ENCODE peak calls at places on chromosomes 16 and 17, in seven cellular contexts. One of them, this sample, is unnamed.

GRCh38 chr16:65869261-65869660 is 497.2 kb upstream of the CDH5 start:
- DNase-seq in transverse colon: no peak
- DNase-seq in SK-N-SH: no peak
- DNase-seq in cardiac fibroblast: no peak
- DNase-seq in esophagus squamous epithelium: no peak
- DNase-seq in effector memory CD4-positive, alpha-beta T cell: no peak
- DNase-seq in GM12865: no peak
- DNase-seq in this sample: no peak

GRCh38 chr16:53931946-53932345 is 228.0 kb downstream of the FTO start:
- DNase-seq in transverse colon: no peak
- DNase-seq in SK-N-SH: no peak
- DNase-seq in cardiac fibroblast: no peak
- DNase-seq in esophagus squamous epithelium: no peak
- DNase-seq in effector memory CD4-positive, alpha-beta T cell: no peak
- DNase-seq in GM12865: no peak
- DNase-seq in this sample: no peak

GRCh38 chr16:7998789-7999453 is 591.4 kb downstream of the TMEM114 start:
- DNase-seq in transverse colon: no peak
- DNase-seq in SK-N-SH: no peak
- DNase-seq in cardiac fibroblast: no peak
- DNase-seq in esophagus squamous epithelium: no peak
- DNase-seq in effector memory CD4-positive, alpha-beta T cell: no peak
- DNase-seq in GM12865: no peak
- DNase-seq in this sample: no peak

GRCh38 chr17:10295728-10296343 is 77.0 kb downstream of the MYH13 start:
- DNase-seq in transverse colon: peak
- DNase-seq in SK-N-SH: peak
- DNase-seq in cardiac fibroblast: peak
- DNase-seq in esophagus squamous epithelium: no peak
- DNase-seq in effector memory CD4-positive, alpha-beta T cell: no peak
- DNase-seq in GM12865: peak
- DNase-seq in this sample: no peak

GRCh38 chr16:85462405-85463227 is 150.5 kb upstream of the GSE1 start:
- DNase-seq in transverse colon: no peak
- DNase-seq in SK-N-SH: peak
- DNase-seq in cardiac fibroblast: no peak
- DNase-seq in esophagus squamous epithelium: no peak
- DNase-seq in effector memory CD4-positive, alpha-beta T cell: no peak
- DNase-seq in GM12865: no peak
- DNase-seq in this sample: no peak

GRCh38 chr17:10993126-10993525 is 155.2 kb upstream of the PIRT start:
- DNase-seq in transverse colon: no peak
- DNase-seq in SK-N-SH: no peak
- DNase-seq in cardiac fibroblast: no peak
- DNase-seq in esophagus squamous epithelium: no peak
- DNase-seq in effector memory CD4-positive, alpha-beta T cell: no peak
- DNase-seq in GM12865: no peak
- DNase-seq in this sample: no peak

GRCh38 chr16:74758801-74759200 is 15.8 kb downstream of the FA2H start:
- DNase-seq in transverse colon: no peak
- DNase-seq in SK-N-SH: no peak
- DNase-seq in cardiac fibroblast: no peak
- DNase-seq in esophagus squamous epithelium: no peak
- DNase-seq in effector memory CD4-positive, alpha-beta T cell: no peak
- DNase-seq in GM12865: no peak
- DNase-seq in this sample: no peak

GRCh38 chr17:82836823-82837357 is 2.9 kb downstream of the ZNF750 start:
- DNase-seq in transverse colon: no peak
- DNase-seq in SK-N-SH: no peak
- DNase-seq in cardiac fibroblast: no peak
- DNase-seq in esophagus squamous epithelium: no peak
- DNase-seq in effector memory CD4-positive, alpha-beta T cell: no peak
- DNase-seq in GM12865: no peak
- DNase-seq in this sample: peak

GRCh38 chr17:51372345-51373004 is 112.1 kb downstream of the UTP18 start:
- DNase-seq in transverse colon: peak
- DNase-seq in SK-N-SH: no peak
- DNase-seq in cardiac fibroblast: peak
- DNase-seq in esophagus squamous epithelium: no peak
- DNase-seq in effector memory CD4-positive, alpha-beta T cell: no peak
- DNase-seq in GM12865: peak
- DNase-seq in this sample: no peak

GRCh38 chr16:88515925-88516324 is 54.3 kb upstream of the ZC3H18 start:
- DNase-seq in transverse colon: no peak
- DNase-seq in SK-N-SH: no peak
- DNase-seq in cardiac fibroblast: no peak
- DNase-seq in esophagus squamous epithelium: no peak
- DNase-seq in effector memory CD4-positive, alpha-beta T cell: no peak
- DNase-seq in GM12865: no peak
- DNase-seq in this sample: no peak

GRCh38 chr17:17792551-17793377 is 44.0 kb downstream of the SREBF1 start:
- DNase-seq in transverse colon: no peak
- DNase-seq in SK-N-SH: peak
- DNase-seq in cardiac fibroblast: peak
- DNase-seq in esophagus squamous epithelium: no peak
- DNase-seq in effector memory CD4-positive, alpha-beta T cell: peak
- DNase-seq in GM12865: peak
- DNase-seq in this sample: no peak

DNA sequence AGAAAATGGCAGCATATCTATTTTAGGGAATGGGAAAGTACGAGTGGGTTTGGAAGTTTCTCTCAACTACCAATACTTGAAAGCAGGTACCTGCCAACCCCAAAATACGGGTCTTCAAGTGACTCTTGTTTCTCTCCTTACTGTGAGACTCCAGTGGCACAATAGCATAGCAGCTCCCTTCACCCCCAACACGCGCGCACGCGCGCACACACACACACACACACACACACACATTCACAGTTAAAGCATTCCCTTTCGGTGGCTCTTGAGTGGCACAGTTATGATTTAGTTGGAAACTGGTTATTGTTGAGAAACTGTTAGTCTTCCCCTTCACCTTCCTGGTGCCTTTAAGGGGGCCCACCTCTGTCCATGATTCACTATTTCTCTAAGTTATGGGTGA is 30.0 kb upstream of the CCL2 start:
- DNase-seq in transverse colon: no peak
- DNase-seq in SK-N-SH: no peak
- DNase-seq in cardiac fibroblast: no peak
- DNase-seq in esophagus squamous epithelium: no peak
- DNase-seq in effector memory CD4-positive, alpha-beta T cell: no peak
- DNase-seq in GM12865: no peak
- DNase-seq in this sample: no peak
- H3K4me3 ChIP-seq in transverse colon: no peak
- H3K4me3 ChIP-seq in SK-N-SH: no peak
- H3K4me3 ChIP-seq in cardiac fibroblast: no peak
- H3K4me3 ChIP-seq in esophagus squamous epithelium: no peak
- H3K4me3 ChIP-seq in effector memory CD4-positive, alpha-beta T cell: no peak
- H3K4me3 ChIP-seq in GM12865: no peak
- H3K4me3 ChIP-seq in this sample: no peak

GRCh38 chr16:30142672-30143346 is 19.8 kb upstream of the MAPK3 start:
- DNase-seq in transverse colon: no peak
- DNase-seq in SK-N-SH: no peak
- DNase-seq in cardiac fibroblast: no peak
- DNase-seq in esophagus squamous epithelium: no peak
- DNase-seq in effector memory CD4-positive, alpha-beta T cell: no peak
- DNase-seq in GM12865: peak
- DNase-seq in this sample: no peak

GRCh38 chr16:30145692-30146091 is 22.7 kb upstream of the MAPK3 start:
- DNase-seq in transverse colon: no peak
- DNase-seq in SK-N-SH: no peak
- DNase-seq in cardiac fibroblast: no peak
- DNase-seq in esophagus squamous epithelium: no peak
- DNase-seq in effector memory CD4-positive, alpha-beta T cell: no peak
- DNase-seq in GM12865: no peak
- DNase-seq in this sample: no peak

GRCh38 chr16:30143347-30143702 is 20.3 kb upstream of the MAPK3 start:
- DNase-seq in transverse colon: no peak
- DNase-seq in SK-N-SH: no peak
- DNase-seq in cardiac fibroblast: no peak
- DNase-seq in esophagus squamous epithelium: no peak
- DNase-seq in effector memory CD4-positive, alpha-beta T cell: no peak
- DNase-seq in GM12865: no peak
- DNase-seq in this sample: no peak

GRCh38 chr16:30144917-30145316 is 21.9 kb upstream of the MAPK3 start:
- DNase-seq in transverse colon: no peak
- DNase-seq in SK-N-SH: no peak
- DNase-seq in cardiac fibroblast: no peak
- DNase-seq in esophagus squamous epithelium: no peak
- DNase-seq in effector memory CD4-positive, alpha-beta T cell: no peak
- DNase-seq in GM12865: no peak
- DNase-seq in this sample: no peak

DNA sequence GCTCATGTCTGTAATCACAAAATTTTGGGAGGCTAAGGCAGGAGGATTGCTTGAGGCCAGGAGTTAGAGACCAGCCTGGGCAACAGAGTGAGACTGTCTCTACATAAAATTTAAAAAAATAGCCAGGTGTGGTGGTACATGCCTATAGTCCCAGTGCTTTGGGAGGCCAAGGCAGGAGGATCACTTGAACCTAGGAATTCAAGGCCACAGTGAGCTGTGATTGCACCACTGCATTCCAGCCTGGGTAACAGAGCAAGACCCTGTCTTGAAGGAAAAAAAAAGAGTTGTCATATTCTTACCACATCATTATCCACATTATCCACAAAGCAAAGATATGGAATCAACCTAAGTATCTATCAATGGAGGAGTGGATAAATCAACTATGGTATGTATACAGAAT is 21.0 kb upstream of the MAPK3 start:
- DNase-seq in transverse colon: no peak
- DNase-seq in SK-N-SH: no peak
- DNase-seq in cardiac fibroblast: no peak
- DNase-seq in esophagus squamous epithelium: no peak
- DNase-seq in effector memory CD4-positive, alpha-beta T cell: no peak
- DNase-seq in GM12865: no peak
- DNase-seq in this sample: no peak
- H3K4me3 ChIP-seq in transverse colon: no peak
- H3K4me3 ChIP-seq in SK-N-SH: no peak
- H3K4me3 ChIP-seq in cardiac fibroblast: no peak
- H3K4me3 ChIP-seq in esophagus squamous epithelium: no peak
- H3K4me3 ChIP-seq in effector memory CD4-positive, alpha-beta T cell: no peak
- H3K4me3 ChIP-seq in GM12865: no peak
- H3K4me3 ChIP-seq in this sample: no peak

GRCh38 chr16:11780988-11781680 is 15.9 kb downstream of the ZC3H7A start:
- DNase-seq in transverse colon: no peak
- DNase-seq in SK-N-SH: peak
- DNase-seq in cardiac fibroblast: no peak
- DNase-seq in esophagus squamous epithelium: no peak
- DNase-seq in effector memory CD4-positive, alpha-beta T cell: no peak
- DNase-seq in GM12865: peak
- DNase-seq in this sample: no peak

GRCh38 chr16:11781773-11782172 is 15.3 kb downstream of the ZC3H7A start:
- DNase-seq in transverse colon: no peak
- DNase-seq in SK-N-SH: peak
- DNase-seq in cardiac fibroblast: peak
- DNase-seq in esophagus squamous epithelium: no peak
- DNase-seq in effector memory CD4-positive, alpha-beta T cell: no peak
- DNase-seq in GM12865: peak
- DNase-seq in this sample: no peak

GRCh38 chr16:11788914-11789313 is 8.1 kb downstream of the ZC3H7A start:
- DNase-seq in transverse colon: no peak
- DNase-seq in SK-N-SH: no peak
- DNase-seq in cardiac fibroblast: no peak
- DNase-seq in esophagus squamous epithelium: no peak
- DNase-seq in effector memory CD4-positive, alpha-beta T cell: no peak
- DNase-seq in GM12865: no peak
- DNase-seq in this sample: no peak

GRCh38 chr16:11783319-11784047 is 13.6 kb downstream of the ZC3H7A start:
- DNase-seq in transverse colon: no peak
- DNase-seq in SK-N-SH: no peak
- DNase-seq in cardiac fibroblast: peak
- DNase-seq in esophagus squamous epithelium: no peak
- DNase-seq in effector memory CD4-positive, alpha-beta T cell: peak
- DNase-seq in GM12865: peak
- DNase-seq in this sample: no peak

GRCh38 chr16:11784048-11784780 is 12.8 kb downstream of the ZC3H7A start:
- DNase-seq in transverse colon: no peak
- DNase-seq in SK-N-SH: no peak
- DNase-seq in cardiac fibroblast: no peak
- DNase-seq in esophagus squamous epithelium: no peak
- DNase-seq in effector memory CD4-positive, alpha-beta T cell: no peak
- DNase-seq in GM12865: no peak
- DNase-seq in this sample: no peak
- H3K4me3 ChIP-seq in transverse colon: no peak
- H3K4me3 ChIP-seq in SK-N-SH: no peak
- H3K4me3 ChIP-seq in cardiac fibroblast: no peak
- H3K4me3 ChIP-seq in esophagus squamous epithelium: no peak
- H3K4me3 ChIP-seq in effector memory CD4-positive, alpha-beta T cell: peak
- H3K4me3 ChIP-seq in GM12865: peak
- H3K4me3 ChIP-seq in this sample: no peak

GRCh38 chr17:47278561-47278960 is 24.9 kb downstream of the ITGB3 start:
- DNase-seq in transverse colon: no peak
- DNase-seq in SK-N-SH: no peak
- DNase-seq in cardiac fibroblast: no peak
- DNase-seq in esophagus squamous epithelium: no peak
- DNase-seq in effector memory CD4-positive, alpha-beta T cell: no peak
- DNase-seq in GM12865: peak
- DNase-seq in this sample: no peak

GRCh38 chr17:47279062-47279801 is 25.6 kb downstream of the ITGB3 start:
- DNase-seq in transverse colon: peak
- DNase-seq in SK-N-SH: no peak
- DNase-seq in cardiac fibroblast: peak
- DNase-seq in esophagus squamous epithelium: no peak
- DNase-seq in effector memory CD4-positive, alpha-beta T cell: no peak
- DNase-seq in GM12865: peak
- DNase-seq in this sample: peak

GRCh38 chr17:47277921-47278320 is 24.3 kb downstream of the ITGB3 start:
- DNase-seq in transverse colon: no peak
- DNase-seq in SK-N-SH: no peak
- DNase-seq in cardiac fibroblast: no peak
- DNase-seq in esophagus squamous epithelium: no peak
- DNase-seq in effector memory CD4-positive, alpha-beta T cell: no peak
- DNase-seq in GM12865: no peak
- DNase-seq in this sample: no peak

GRCh38 chr17:47281246-47281645 is 27.6 kb downstream of the ITGB3 start:
- DNase-seq in transverse colon: no peak
- DNase-seq in SK-N-SH: no peak
- DNase-seq in cardiac fibroblast: no peak
- DNase-seq in esophagus squamous epithelium: no peak
- DNase-seq in effector memory CD4-positive, alpha-beta T cell: no peak
- DNase-seq in GM12865: no peak
- DNase-seq in this sample: no peak

DNA sequence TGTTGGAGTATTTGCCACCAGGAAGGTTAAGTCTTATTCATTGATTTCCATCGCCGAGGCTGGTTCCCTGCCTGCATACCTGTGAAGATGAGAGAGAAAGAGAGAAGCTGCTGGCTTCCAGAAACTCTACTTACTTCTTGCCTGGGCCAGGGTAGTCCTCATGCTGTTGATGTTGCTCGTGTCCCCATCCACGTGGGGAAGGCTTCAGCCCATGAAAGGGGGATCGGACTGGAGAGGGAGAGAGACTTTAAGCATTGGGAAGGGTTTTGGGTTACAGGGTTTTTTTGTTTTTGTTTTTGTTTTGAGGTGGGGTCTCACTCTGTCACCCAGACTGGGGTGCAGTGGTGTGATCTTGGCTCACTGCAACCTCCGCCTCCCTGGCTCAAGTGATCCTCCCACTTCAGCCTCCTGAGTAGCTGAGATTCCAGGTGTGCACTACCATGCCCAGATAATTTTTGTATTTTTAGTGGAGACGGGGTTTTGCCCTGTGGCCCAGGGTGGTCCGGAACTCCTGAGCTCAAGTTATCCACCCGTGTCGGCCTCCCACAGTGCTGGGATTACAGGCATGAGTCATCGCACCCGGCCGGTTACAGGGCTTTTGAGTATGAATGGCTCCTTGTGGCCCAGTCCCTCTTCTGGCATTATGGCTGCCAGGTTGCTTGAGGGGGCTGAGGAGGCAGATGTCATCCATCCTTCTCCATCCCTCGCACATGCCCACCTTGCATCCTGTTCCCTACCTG is 26.6 kb downstream of the ITGB3 start:
- DNase-seq in transverse colon: no peak
- DNase-seq in SK-N-SH: no peak
- DNase-seq in cardiac fibroblast: peak
- DNase-seq in esophagus squamous epithelium: no peak
- DNase-seq in effector memory CD4-positive, alpha-beta T cell: no peak
- DNase-seq in GM12865: no peak
- DNase-seq in this sample: no peak
- H3K4me3 ChIP-seq in transverse colon: no peak
- H3K4me3 ChIP-seq in SK-N-SH: no peak
- H3K4me3 ChIP-seq in cardiac fibroblast: no peak
- H3K4me3 ChIP-seq in esophagus squamous epithelium: no peak
- H3K4me3 ChIP-seq in effector memory CD4-positive, alpha-beta T cell: no peak
- H3K4me3 ChIP-seq in GM12865: no peak
- H3K4me3 ChIP-seq in this sample: no peak